ENCODE peak calls at places on chromosomes 6 and 20, in five cellular contexts. F, L, N, H and D are unnamed samples.

GRCh38 chr6:162336359-162336758 is 391.2 kb downstream of the PRKN start:
- DNase-seq in N (no peak), L (no peak), F (no peak), H (no peak), D (no peak)

GRCh38 chr6:107267634-107268033 is 152.3 kb upstream of the BEND3 start:
- DNase-seq in H (no peak), N (no peak), L (no peak), F (no peak), D (no peak)

GRCh38 chr20:37152284-37152683 is 26.8 kb upstream of the RPN2 start:
- DNase-seq in N (no peak), H (no peak), L (no peak), F (no peak), D (no peak)

GRCh38 chr6:137006056-137006455 is 38.7 kb downstream of the IL20RA start:
- DNase-seq in N (no peak), H (no peak), L (no peak), F (no peak), D (no peak)

GRCh38 chr20:50245561-50246366 is 55.1 kb downstream of the CEBPB start:
- DNase-seq in F (no peak), L (peak; percentile 37), H (peak; percentile 69), N (no peak), D (peak; percentile 37)

GRCh38 chr20:17617212-17617867 is 47.5 kb downstream of the DSTN start:
- DNase-seq in F (peak; percentile 53), N (peak; percentile 68), L (no peak), H (peak; percentile 44), D (peak; percentile 61)

GRCh38 chr6:13671742-13672141 is 39.9 kb downstream of the RANBP9 start:
- DNase-seq in N (no peak), L (no peak), F (no peak), H (no peak), D (no peak)

GRCh38 chr6:130140084-130140483 is 82.7 kb downstream of the SAMD3 start:
- DNase-seq in H (peak; percentile 11), F (no peak), N (no peak), L (no peak), D (no peak)

GRCh38 chr20:6767536-6768227 is at the start of gene BMP2:
- DNase-seq in F (no peak), N (peak; percentile 74), H (peak; percentile 31), L (peak; percentile 75), D (peak; percentile 88)